ENCODE peak calls at places on chromosome 20, in five cellular contexts. U, Y, Q, X and J are unnamed samples.

GRCh38 chr20:34037121-34037520 is 43.4 kb downstream of the RALY start:
- DNase-seq in U (no peak), Y (peak; percentile 46), Q (no peak), X (no peak), J (no peak)

GRCh38 chr20:50824137-50824536 is 29.3 kb downstream of the BCAS4 start:
- DNase-seq in U (no peak), Y (peak; percentile 83), Q (no peak), X (no peak), J (no peak)

GRCh38 chr20:5039255-5039657 is 37.9 kb upstream of the SLC23A2 start:
- DNase-seq in U (no peak), Y (no peak), Q (no peak), X (no peak), J (no peak)

GRCh38 chr20:11496382-11496781 is 421.3 kb upstream of the BTBD3 start:
- DNase-seq in U (no peak), Y (peak; percentile 5), Q (peak; percentile 11), X (no peak), J (no peak)

GRCh38 chr20:37384683-37385174 is 38.8 kb downstream of the SRC start:
- DNase-seq in U (peak; percentile 63), Y (peak; percentile 83), Q (peak; percentile 82), X (peak; percentile 74), J (peak; percentile 76)

GRCh38 chr20:23126281-23127061 is 40.3 kb upstream of the CD93 start:
- DNase-seq in U (no peak), Y (no peak), Q (no peak), X (no peak), J (no peak)

GRCh38 chr20:45918779-45919535 is 7.0 kb upstream of the PLTP start:
- DNase-seq in U (no peak), Y (no peak), Q (no peak), X (no peak), J (no peak)

GRCh38 chr20:4227085-4227821 is 211.9 kb upstream of the RNF24 start:
- DNase-seq in U (peak; percentile 16), Y (peak; percentile 87), Q (peak; percentile 45), X (peak; percentile 8), J (peak; percentile 80)

GRCh38 chr20:37243937-37244571 is 17.6 kb downstream of the GHRH start:
- DNase-seq in U (no peak), Y (no peak), Q (no peak), X (no peak), J (no peak)

GRCh38 chr20:36951198-36951976 is at the start of gene SAMHD1:
- DNase-seq in U (peak; percentile 100), Y (peak; percentile 99), Q (peak; percentile 99), X (peak; percentile 99), J (peak; percentile 98)

GRCh38 chr20:44695295-44696230 is 19.6 kb upstream of the CCN5 start:
- DNase-seq in U (peak; percentile 27), Y (peak; percentile 74), Q (no peak), X (no peak), J (no peak)

GRCh38 chr20:57148266-57148665 is 118.2 kb downstream of the BMP7 start:
- DNase-seq in U (no peak), Y (no peak), Q (no peak), X (no peak), J (no peak)

GRCh38 chr20:4217349-4217761 is 202.0 kb upstream of the RNF24 start:
- DNase-seq in U (no peak), Y (no peak), Q (peak; percentile 32), X (no peak), J (peak; percentile 24)

GRCh38 chr20:36904690-36905089 is 28.8 kb downstream of the TLDC2 start:
- DNase-seq in U (no peak), Y (no peak), Q (no peak), X (no peak), J (no peak)

GRCh38 chr20:51457281-51457932 is 85.1 kb downstream of the NFATC2 start:
- DNase-seq in U (no peak), Y (peak; percentile 86), Q (peak; percentile 20), X (peak; percentile 37), J (no peak)

GRCh38 chr20:14055127-14055742 is 59.9 kb downstream of the MACROD2 start:
- DNase-seq in U (peak; percentile 51), Y (peak; percentile 65), Q (peak; percentile 79), X (peak; percentile 59), J (peak; percentile 85)

GRCh38 chr20:10731190-10731955 is 57.6 kb upstream of the JAG1 start:
- DNase-seq in U (no peak), Y (peak; percentile 79), Q (no peak), X (no peak), J (no peak)

GRCh38 chr20:10119336-10119735 is 84.5 kb downstream of the ANKEF1 start:
- DNase-seq in U (no peak), Y (no peak), Q (no peak), X (no peak), J (peak; percentile 5)

GRCh38 chr20:50267041-50267865 is 76.6 kb downstream of the CEBPB start:
- DNase-seq in U (no peak), Y (peak; percentile 88), Q (peak; percentile 47), X (no peak), J (peak; percentile 71)

GRCh38 chr20:63441777-63442493 is 30.5 kb downstream of the KCNQ2 start:
- DNase-seq in U (no peak), Y (peak; percentile 66), Q (peak; percentile 54), X (no peak), J (peak; percentile 74)

GRCh38 chr20:46545077-46545826 is 5.2 kb downstream of the OCSTAMP start:
- DNase-seq in U (peak; percentile 92), Y (peak; percentile 15), Q (no peak), X (no peak), J (no peak)

GRCh38 chr20:49868964-49869363 is 46.4 kb downstream of the SPATA2 start:
- DNase-seq in U (no peak), Y (no peak), Q (no peak), X (no peak), J (no peak)

GRCh38 chr20:51154708-51155690 is 132.1 kb upstream of the KCNG1 start:
- DNase-seq in U (no peak), Y (no peak), Q (no peak), X (no peak), J (no peak)

GRCh38 chr20:25549866-25550477 is 35.4 kb downstream of the NINL start:
- DNase-seq in U (no peak), Y (peak; percentile 64), Q (no peak), X (no peak), J (no peak)

GRCh38 chr20:49591217-49591865 is 23.4 kb upstream of the PTGIS start:
- DNase-seq in U (no peak), Y (peak; percentile 77), Q (no peak), X (no peak), J (no peak)

GRCh38 chr20:15544727-15545126 is 1028.5 kb downstream of the KIF16B start:
- DNase-seq in U (no peak), Y (no peak), Q (no peak), X (no peak), J (no peak)

GRCh38 chr20:25553819-25554296 is 31.5 kb downstream of the NINL start:
- DNase-seq in U (no peak), Y (peak; percentile 61), Q (no peak), X (no peak), J (no peak)

GRCh38 chr20:19756756-19757486 is 1.1 kb upstream of the RIN2 start:
- DNase-seq in U (no peak), Y (no peak), Q (no peak), X (no peak), J (no peak)

GRCh38 chr20:7856756-7857155 is 83.5 kb downstream of the HAO1 start:
- DNase-seq in U (no peak), Y (peak; percentile 82), Q (no peak), X (peak; percentile 10), J (no peak)

GRCh38 chr20:60292001-60292520 is 333.8 kb downstream of the CDH26 start:
- DNase-seq in U (no peak), Y (no peak), Q (no peak), X (peak; percentile 5), J (no peak)
- TF ChIP-seq EZH2phosphoT487 in U (no peak), Y (no peak), Q (no peak), X (no peak), J (no peak)

DNA sequence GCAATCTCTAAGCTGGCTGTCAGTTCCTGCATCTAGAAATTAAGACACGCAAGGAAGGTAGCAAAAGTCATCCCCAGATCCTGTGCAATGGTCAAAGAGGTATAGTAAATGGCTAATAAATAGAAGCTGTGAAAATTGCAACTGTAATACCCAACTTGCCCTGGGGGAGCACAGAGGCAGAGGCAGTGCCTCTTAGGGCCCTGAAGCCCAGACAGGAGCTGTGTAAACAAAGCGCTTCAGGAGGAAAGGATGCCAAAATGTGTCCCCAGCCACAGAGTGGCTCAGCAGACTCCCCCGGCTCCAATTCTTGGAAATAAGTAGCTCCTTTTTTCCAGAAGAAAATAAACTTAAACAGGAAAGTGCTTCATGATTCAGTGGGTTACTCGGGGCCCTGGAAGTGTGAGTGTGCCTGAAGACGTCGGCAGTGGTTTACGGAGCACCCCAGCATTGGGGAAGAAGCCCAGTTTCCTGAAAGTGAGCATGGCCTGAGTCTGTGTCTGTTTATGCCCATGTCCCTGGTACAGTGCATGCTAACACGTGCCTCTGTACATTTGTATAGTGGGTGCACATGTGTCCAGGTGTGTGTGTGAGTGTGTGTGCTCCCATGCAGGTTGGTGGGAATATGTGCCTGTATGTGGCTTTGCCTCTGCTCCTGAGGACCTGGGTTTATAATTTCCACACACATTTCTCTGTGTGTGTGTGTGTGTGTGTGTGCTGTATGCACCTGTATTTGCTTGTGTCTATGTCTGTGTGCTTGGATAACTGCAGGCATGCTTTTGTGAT is 246.7 kb downstream of the MAFB start:
- DNase-seq in U (no peak), Y (peak; percentile 41), Q (peak; percentile 48), X (no peak), J (peak; percentile 67)
- TF ChIP-seq EZH2phosphoT487 in U (no peak), Y (no peak), Q (no peak), X (no peak), J (no peak)

DNA sequence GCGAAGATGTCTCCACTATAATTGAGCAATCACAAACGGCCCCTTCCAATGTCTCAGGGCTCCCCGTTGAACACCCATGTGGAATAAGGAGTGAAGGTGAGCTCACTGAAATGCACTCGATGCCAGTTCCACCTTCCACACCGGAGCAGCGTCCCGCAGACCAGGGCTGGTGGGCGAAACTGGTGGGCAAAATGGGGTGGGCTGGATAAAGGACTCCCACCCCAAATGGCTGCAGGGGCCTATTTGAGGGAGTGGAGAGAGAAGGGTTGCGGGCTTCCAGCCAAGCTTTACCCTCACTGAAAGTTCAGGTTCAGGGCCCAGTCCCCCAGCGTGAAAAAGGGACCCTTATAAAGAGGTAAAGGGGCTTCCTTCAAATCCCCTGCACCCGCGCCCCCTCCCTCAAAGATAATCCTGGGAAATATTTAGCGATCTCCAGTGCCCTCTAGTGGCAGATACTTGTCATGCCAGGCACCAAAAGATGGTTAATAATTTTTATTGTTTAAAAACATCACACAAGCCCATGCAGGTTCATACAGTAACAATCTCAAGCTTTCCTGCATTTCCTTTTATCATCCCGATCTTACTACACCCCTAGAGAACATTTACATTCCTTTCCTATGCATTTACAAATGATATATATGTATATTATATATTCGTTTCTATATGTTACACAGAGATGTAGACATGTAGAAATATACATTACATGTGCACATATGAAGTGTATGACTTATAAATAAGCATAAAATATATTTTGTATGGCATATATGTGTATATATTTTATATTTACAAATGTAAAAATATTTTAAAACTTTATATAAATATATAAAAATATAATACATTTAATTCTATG is 58.2 kb upstream of the NKX2-2 start:
- DNase-seq in U (peak; percentile 27), Y (peak; percentile 37), Q (peak; percentile 56), X (peak; percentile 40), J (peak; percentile 58)
- TF ChIP-seq EZH2phosphoT487 in U (no peak), Y (no peak), Q (no peak), X (no peak), J (no peak)

DNA sequence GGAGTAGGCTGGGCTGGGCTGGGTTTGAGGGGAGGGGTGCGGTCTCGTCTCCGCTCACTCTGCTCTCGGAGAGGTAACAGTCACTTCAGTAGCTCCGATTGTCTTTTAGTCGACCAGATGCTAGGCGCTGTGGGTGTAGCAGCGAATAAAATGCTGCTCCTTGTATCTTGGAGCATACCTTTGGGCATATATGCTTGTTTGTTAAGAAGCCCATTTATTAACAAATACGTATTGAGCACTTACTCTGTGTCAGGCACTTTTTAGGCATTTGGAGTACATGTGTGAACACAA is 548 bp downstream of the ACTR5 start:
- DNase-seq in U (peak; percentile 81), Y (no peak), Q (no peak), X (no peak), J (no peak)
- TF ChIP-seq EZH2phosphoT487 in U (no peak), Y (no peak), Q (no peak), X (no peak), J (no peak)